ENCODE peak calls at places on chromosomes 1 and 21, in four cellular contexts. One of them, this sample, is unnamed.
A peak's percentile ranks its signal among the peaks of the same experiment; 100 is the strongest.

GRCh38 chr1:209580577-209580976 is 2.9 kb upstream of the CAMK1G start:
- DNase-seq in heart left ventricle: no peak
- DNase-seq in cardiac muscle cell: no peak
- DNase-seq in colonic mucosa: no peak
- DNase-seq in this sample: no peak

GRCh38 chr1:9426291-9426711 is 113.0 kb upstream of the SLC25A33 start:
- DNase-seq in heart left ventricle: no peak
- DNase-seq in cardiac muscle cell: no peak
- DNase-seq in colonic mucosa: peak; percentile 46
- DNase-seq in this sample: no peak

GRCh38 chr1:14970115-14970798 is 183.3 kb upstream of the TMEM51 start:
- DNase-seq in heart left ventricle: no peak
- DNase-seq in cardiac muscle cell: no peak
- DNase-seq in colonic mucosa: peak; percentile 52
- DNase-seq in this sample: peak; percentile 93

GRCh38 chr1:60715970-60716369 is 366.4 kb upstream of the NFIA start:
- DNase-seq in heart left ventricle: no peak
- DNase-seq in cardiac muscle cell: no peak
- DNase-seq in colonic mucosa: no peak
- DNase-seq in this sample: no peak

GRCh38 chr1:176696109-176696508 is 233.1 kb downstream of the PAPPA2 start:
- DNase-seq in heart left ventricle: no peak
- DNase-seq in cardiac muscle cell: peak; percentile 70
- DNase-seq in colonic mucosa: no peak
- DNase-seq in this sample: peak; percentile 45

GRCh38 chr1:160097911-160098851 is at the start of gene IGSF8:
- DNase-seq in heart left ventricle: peak; percentile 93
- DNase-seq in cardiac muscle cell: peak; percentile 93
- DNase-seq in colonic mucosa: peak; percentile 96
- DNase-seq in this sample: peak; percentile 88

GRCh38 chr1:26538480-26539412 is 9.2 kb downstream of the RPS6KA1 start:
- DNase-seq in heart left ventricle: no peak
- DNase-seq in cardiac muscle cell: peak; percentile 42
- DNase-seq in colonic mucosa: peak; percentile 47
- DNase-seq in this sample: peak; percentile 67

GRCh38 chr1:205934788-205935187 is 8.5 kb downstream of the SLC26A9 start:
- DNase-seq in heart left ventricle: no peak
- DNase-seq in cardiac muscle cell: no peak
- DNase-seq in colonic mucosa: no peak
- DNase-seq in this sample: peak; percentile 54

GRCh38 chr1:17538428-17539130 is 919 bp upstream of the ARHGEF10L start:
- DNase-seq in heart left ventricle: no peak
- DNase-seq in cardiac muscle cell: peak; percentile 89
- DNase-seq in colonic mucosa: peak; percentile 66
- DNase-seq in this sample: no peak

GRCh38 chr21:42684109-42684916 is 30.9 kb downstream of the PDE9A start:
- DNase-seq in heart left ventricle: no peak
- DNase-seq in cardiac muscle cell: no peak
- DNase-seq in colonic mucosa: no peak
- DNase-seq in this sample: peak; percentile 40

GRCh38 chr21:17903029-17903806 is 84.1 kb upstream of the C21orf91 start:
- DNase-seq in heart left ventricle: no peak
- DNase-seq in cardiac muscle cell: peak; percentile 17
- DNase-seq in colonic mucosa: no peak
- DNase-seq in this sample: peak; percentile 45

GRCh38 chr1:25096307-25097150 is 135.8 kb downstream of the SYF2 start:
- DNase-seq in heart left ventricle: no peak
- DNase-seq in cardiac muscle cell: no peak
- DNase-seq in colonic mucosa: no peak
- DNase-seq in this sample: no peak

GRCh38 chr1:202901555-202901954 is 12.6 kb upstream of the RABIF start:
- DNase-seq in heart left ventricle: no peak
- DNase-seq in cardiac muscle cell: no peak
- DNase-seq in colonic mucosa: no peak
- DNase-seq in this sample: no peak

GRCh38 chr1:77271851-77272250 is 10.0 kb upstream of the AK5 start:
- DNase-seq in heart left ventricle: no peak
- DNase-seq in cardiac muscle cell: no peak
- DNase-seq in colonic mucosa: no peak
- DNase-seq in this sample: peak; percentile 5

GRCh38 chr1:41664861-41665640 is 180.6 kb upstream of the EDN2 start:
- DNase-seq in heart left ventricle: no peak
- DNase-seq in cardiac muscle cell: no peak
- DNase-seq in colonic mucosa: no peak
- DNase-seq in this sample: peak; percentile 90

GRCh38 chr1:192443616-192444015 is 126.8 kb downstream of the RGS21 start:
- DNase-seq in heart left ventricle: no peak
- DNase-seq in cardiac muscle cell: no peak
- DNase-seq in colonic mucosa: no peak
- DNase-seq in this sample: peak; percentile 40

GRCh38 chr1:209411491-209411929 is 172.0 kb upstream of the CAMK1G start:
- DNase-seq in heart left ventricle: no peak
- DNase-seq in cardiac muscle cell: no peak
- DNase-seq in colonic mucosa: no peak
- DNase-seq in this sample: peak; percentile 99

DNA sequence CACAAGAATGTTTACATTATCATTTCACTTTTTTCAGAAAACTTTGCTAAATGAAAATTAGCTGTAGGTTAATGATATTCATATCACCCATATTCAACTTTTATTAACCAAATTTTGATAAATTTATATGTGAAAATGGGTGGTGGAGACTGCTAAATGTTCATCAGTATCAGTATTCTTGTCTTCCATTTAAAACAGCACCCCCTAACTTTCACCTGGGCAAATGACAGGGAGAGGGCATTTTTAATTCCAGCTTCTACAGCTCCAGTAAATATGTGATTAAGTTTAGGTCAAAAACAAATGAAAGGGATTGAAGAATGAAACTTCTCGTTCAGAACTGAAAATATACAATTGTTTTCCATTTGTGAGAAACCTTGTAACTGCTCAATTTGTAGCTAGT is 722.2 kb downstream of the KCNT2 start:
- DNase-seq in heart left ventricle: no peak
- DNase-seq in cardiac muscle cell: no peak
- DNase-seq in colonic mucosa: no peak
- DNase-seq in this sample: no peak
- TF ChIP-seq CTCF in heart left ventricle: no peak
- TF ChIP-seq CTCF in cardiac muscle cell: no peak
- TF ChIP-seq CTCF in colonic mucosa: no peak
- TF ChIP-seq CTCF in this sample: no peak

DNA sequence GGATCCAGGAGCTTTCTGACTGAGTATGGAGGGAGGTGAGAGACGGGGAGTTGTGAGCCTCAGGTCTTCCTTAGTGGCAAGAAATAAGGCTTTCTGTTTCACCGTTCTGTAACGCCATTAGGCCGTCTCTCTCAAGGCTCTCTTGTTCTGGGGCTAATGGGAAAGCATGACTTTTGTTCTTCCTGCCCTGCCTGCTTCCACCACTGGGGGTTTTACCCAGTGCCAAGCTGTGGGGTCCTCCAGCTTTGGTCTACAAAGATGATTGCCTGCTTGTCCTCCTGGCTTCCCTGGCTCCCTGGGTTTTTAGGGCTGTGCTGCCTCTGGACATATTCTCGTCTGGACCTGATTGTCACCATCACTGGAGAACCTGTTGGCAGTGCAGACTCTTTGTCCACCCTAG is 74.8 kb upstream of the TINAGL1 start:
- DNase-seq in heart left ventricle: no peak
- DNase-seq in cardiac muscle cell: no peak
- DNase-seq in colonic mucosa: no peak
- DNase-seq in this sample: no peak
- TF ChIP-seq CTCF in heart left ventricle: no peak
- TF ChIP-seq CTCF in cardiac muscle cell: peak; percentile 20
- TF ChIP-seq CTCF in colonic mucosa: no peak
- TF ChIP-seq CTCF in this sample: no peak

DNA sequence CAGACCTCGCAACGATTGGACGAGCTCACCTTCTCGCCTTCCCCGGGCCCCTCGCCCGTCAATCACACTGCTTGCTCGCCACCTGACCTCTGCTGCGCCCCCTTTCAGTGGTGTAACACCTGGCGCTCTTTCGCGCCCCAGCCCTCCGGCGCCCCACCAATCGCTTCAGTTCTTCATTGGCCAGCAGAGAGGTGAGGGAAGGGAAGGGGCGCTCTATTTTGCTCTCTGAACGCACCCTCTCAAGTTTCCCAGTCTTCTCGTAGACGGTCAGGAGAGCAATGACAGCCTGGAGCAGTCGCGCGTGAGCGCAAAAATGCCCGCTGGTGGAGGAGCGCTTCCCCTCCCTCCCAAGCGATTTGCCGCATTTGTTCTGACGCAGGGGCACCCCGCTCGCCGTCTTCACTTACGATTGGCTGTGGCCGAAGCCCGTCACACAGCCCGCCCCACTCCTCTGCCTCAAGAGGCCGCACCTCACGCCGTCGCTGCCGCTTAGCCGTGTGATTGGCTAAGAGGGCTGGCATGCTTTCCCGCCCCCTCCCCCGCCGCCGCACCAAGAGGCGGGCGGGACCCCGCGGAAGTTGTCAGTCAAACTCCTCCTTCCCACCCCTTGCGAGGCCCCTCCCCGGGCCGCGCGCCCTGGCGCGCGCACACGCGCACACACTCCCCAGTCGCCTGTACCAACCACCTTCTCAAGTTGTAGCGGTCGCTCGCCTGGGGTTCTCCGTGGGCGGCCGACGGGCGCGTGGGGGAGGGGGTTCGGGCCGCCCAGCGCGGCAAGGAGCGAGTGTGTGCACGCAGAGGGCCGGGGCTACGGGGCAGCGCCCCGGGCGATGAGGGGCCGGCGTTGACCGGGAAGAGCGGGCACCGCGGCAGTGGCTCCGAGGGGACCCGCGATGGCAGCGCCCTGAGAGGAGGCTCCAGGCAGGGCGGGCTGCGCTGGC is at the start of gene PPP2R5A:
- DNase-seq in heart left ventricle: peak; percentile 99
- DNase-seq in cardiac muscle cell: peak; percentile 99
- DNase-seq in colonic mucosa: peak; percentile 99
- DNase-seq in this sample: peak; percentile 100
- TF ChIP-seq CTCF in heart left ventricle: no peak
- TF ChIP-seq CTCF in cardiac muscle cell: peak; percentile 12
- TF ChIP-seq CTCF in colonic mucosa: no peak
- TF ChIP-seq CTCF in this sample: peak; percentile 20

DNA sequence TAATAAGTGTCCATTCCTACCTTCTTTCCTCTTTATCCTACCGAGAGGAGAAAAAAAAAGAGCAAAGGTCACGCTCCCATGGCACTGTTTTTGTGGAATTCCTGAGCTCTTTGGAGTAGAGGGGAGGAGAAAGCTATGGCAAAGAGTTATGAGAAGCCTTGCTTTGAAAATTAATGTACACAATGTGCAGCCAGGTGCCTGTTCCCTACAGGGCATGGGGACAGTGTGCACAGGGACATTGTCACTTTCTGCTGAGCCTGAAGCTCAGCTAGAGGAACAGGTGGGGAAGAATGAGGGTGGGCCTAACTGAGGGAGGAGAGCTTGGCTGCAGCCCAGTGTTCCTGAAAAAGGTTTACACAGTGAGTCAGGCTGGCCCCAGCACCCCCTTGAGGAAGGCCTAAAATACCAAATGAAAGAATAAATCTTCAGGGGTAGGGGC is 66.1 kb downstream of the PLXNA2 start:
- DNase-seq in heart left ventricle: no peak
- DNase-seq in cardiac muscle cell: no peak
- DNase-seq in colonic mucosa: peak; percentile 67
- DNase-seq in this sample: peak; percentile 70
- TF ChIP-seq CTCF in heart left ventricle: no peak
- TF ChIP-seq CTCF in cardiac muscle cell: no peak
- TF ChIP-seq CTCF in colonic mucosa: no peak
- TF ChIP-seq CTCF in this sample: no peak

GRCh38 chr21:19508844-19509243 is 1105.3 kb upstream of the TMPRSS15 start:
- DNase-seq in heart left ventricle: no peak
- DNase-seq in cardiac muscle cell: no peak
- DNase-seq in colonic mucosa: no peak
- DNase-seq in this sample: no peak

GRCh38 chr21:19510653-19511052 is 1107.1 kb upstream of the TMPRSS15 start:
- DNase-seq in heart left ventricle: no peak
- DNase-seq in cardiac muscle cell: no peak
- DNase-seq in colonic mucosa: no peak
- DNase-seq in this sample: no peak

GRCh38 chr21:19508442-19508841 is 1104.9 kb upstream of the TMPRSS15 start:
- DNase-seq in heart left ventricle: no peak
- DNase-seq in cardiac muscle cell: no peak
- DNase-seq in colonic mucosa: no peak
- DNase-seq in this sample: no peak

GRCh38 chr21:19510057-19510456 is 1106.5 kb upstream of the TMPRSS15 start:
- DNase-seq in heart left ventricle: no peak
- DNase-seq in cardiac muscle cell: no peak
- DNase-seq in colonic mucosa: no peak
- DNase-seq in this sample: no peak

GRCh38 chr21:19507682-19508260 is 1104.2 kb upstream of the TMPRSS15 start:
- DNase-seq in heart left ventricle: no peak
- DNase-seq in cardiac muscle cell: peak; percentile 28
- DNase-seq in colonic mucosa: no peak
- DNase-seq in this sample: peak; percentile 39
- TF ChIP-seq CTCF in heart left ventricle: no peak
- TF ChIP-seq CTCF in cardiac muscle cell: no peak
- TF ChIP-seq CTCF in colonic mucosa: peak; percentile 23
- TF ChIP-seq CTCF in this sample: no peak

GRCh38 chr1:107153033-107153432 is 12.2 kb downstream of the NTNG1 start:
- DNase-seq in heart left ventricle: no peak
- DNase-seq in cardiac muscle cell: no peak
- DNase-seq in colonic mucosa: no peak
- DNase-seq in this sample: peak; percentile 41
- TF ChIP-seq CTCF in heart left ventricle: no peak
- TF ChIP-seq CTCF in cardiac muscle cell: no peak
- TF ChIP-seq CTCF in colonic mucosa: no peak
- TF ChIP-seq CTCF in this sample: peak; percentile 48

GRCh38 chr1:83836543-83836942 is 162.4 kb downstream of the TTLL7 start:
- DNase-seq in heart left ventricle: no peak
- DNase-seq in cardiac muscle cell: no peak
- DNase-seq in colonic mucosa: no peak
- DNase-seq in this sample: no peak

GRCh38 chr1:83832194-83832593 is 166.7 kb downstream of the TTLL7 start:
- DNase-seq in heart left ventricle: no peak
- DNase-seq in cardiac muscle cell: no peak
- DNase-seq in colonic mucosa: no peak
- DNase-seq in this sample: no peak

GRCh38 chr1:83838573-83838972 is 160.4 kb downstream of the TTLL7 start:
- DNase-seq in heart left ventricle: no peak
- DNase-seq in cardiac muscle cell: no peak
- DNase-seq in colonic mucosa: no peak
- DNase-seq in this sample: no peak

GRCh38 chr1:83839566-83840173 is 159.3 kb downstream of the TTLL7 start:
- DNase-seq in heart left ventricle: no peak
- DNase-seq in cardiac muscle cell: no peak
- DNase-seq in colonic mucosa: no peak
- DNase-seq in this sample: peak; percentile 65

DNA sequence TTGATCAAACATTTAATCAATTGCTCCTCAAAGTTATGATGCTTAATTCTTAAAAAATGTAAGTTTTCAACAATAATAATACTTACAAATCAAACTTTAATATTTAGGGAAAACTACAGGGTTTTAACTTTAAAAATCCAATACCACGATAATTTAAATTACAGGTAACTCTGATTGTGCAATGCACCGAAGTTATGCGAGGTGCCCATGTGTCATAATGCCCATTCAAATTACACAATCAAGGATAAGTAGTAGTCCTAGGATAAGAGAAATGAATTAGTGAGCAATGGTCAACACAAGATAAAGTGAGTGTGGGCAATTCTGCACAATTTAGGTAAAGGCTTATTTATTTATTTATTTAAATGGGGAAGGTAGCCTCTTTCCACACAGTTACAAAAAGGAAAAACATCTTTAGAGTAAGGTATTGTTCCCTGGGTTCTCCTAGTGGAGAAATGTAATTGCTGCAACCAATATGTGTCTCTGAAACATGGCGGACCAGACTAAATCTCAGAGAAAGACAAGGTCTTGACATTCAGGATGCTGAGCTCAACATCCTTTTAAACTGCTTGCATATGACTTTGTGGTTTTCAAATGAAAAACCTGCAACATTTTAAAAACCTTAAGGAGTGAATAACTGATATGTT is 164.2 kb downstream of the TTLL7 start:
- DNase-seq in heart left ventricle: no peak
- DNase-seq in cardiac muscle cell: no peak
- DNase-seq in colonic mucosa: no peak
- DNase-seq in this sample: peak; percentile 45
- TF ChIP-seq CTCF in heart left ventricle: no peak
- TF ChIP-seq CTCF in cardiac muscle cell: peak; percentile 1
- TF ChIP-seq CTCF in colonic mucosa: no peak
- TF ChIP-seq CTCF in this sample: no peak